ENCODE peak calls at places on chromosomes 16 and 17, in ten cellular contexts. Q is A549, N is HCT116, U is esophagus squamous epithelium, K is endothelial cell of umbilical vein, Z is Peyer's patch, I is IMR-90, T is body of pancreas, V is breast epithelium, F is spleen. L is an unnamed sample.

GRCh38 chr17:36674278-36674650 is 72.9 kb downstream of the MRM1 start:
- DNase-seq in K (no peak), Q (no peak), I (no peak), U (no peak), T (no peak), F (no peak), Z (peak), N (no peak), V (no peak), L (no peak)

GRCh38 chr16:85222151-85222863 is 110.0 kb upstream of the CIBAR2 start:
- DNase-seq in Q (no peak), Z (no peak), V (no peak), K (no peak), U (no peak), I (no peak), T (no peak), F (no peak), N (no peak), L (no peak)

GRCh38 chr16:58462997-58463891 is 36.7 kb upstream of the NDRG4 start:
- DNase-seq in V (no peak), K (no peak), Q (no peak), U (no peak), Z (no peak), N (no peak), F (peak), T (no peak), I (no peak), L (no peak)

GRCh38 chr16:89598199-89598598 is 15.2 kb upstream of the DPEP1 start:
- DNase-seq in T (no peak), Q (peak), N (no peak), K (no peak), I (peak), F (no peak), V (no peak), U (no peak), Z (no peak), L (no peak)

GRCh38 chr16:74309789-74310781 is 13.5 kb downstream of the PSMD7 start:
- DNase-seq in I (peak), Z (no peak), Q (peak), V (no peak), U (no peak), T (peak), F (no peak), N (peak), K (peak), L (no peak)

GRCh38 chr17:28085766-28086165 is 43.3 kb downstream of the NLK start:
- DNase-seq in Q (no peak), K (no peak), F (no peak), Z (no peak), U (no peak), I (no peak), V (no peak), T (no peak), N (no peak), L (no peak)

GRCh38 chr16:57600048-57600835 is 28.2 kb upstream of the ADGRG1 start:
- DNase-seq in T (peak), K (peak), N (peak), Q (peak), U (no peak), V (peak), I (peak), F (peak), Z (peak), L (peak)

GRCh38 chr16:12010388-12011251 is 34.1 kb downstream of the SNX29 start:
- DNase-seq in Z (no peak), I (no peak), V (no peak), N (no peak), F (no peak), U (no peak), K (no peak), Q (no peak), T (no peak), L (no peak)

GRCh38 chr16:57266531-57267268 is 17.8 kb downstream of the PLLP start:
- DNase-seq in T (peak), U (no peak), Q (no peak), I (no peak), Z (no peak), K (peak), V (no peak), F (no peak), N (no peak), L (no peak)

GRCh38 chr17:3886776-3887175 is 6.1 kb downstream of the CAMKK1 start:
- DNase-seq in K (no peak), Z (peak), V (no peak), U (no peak), F (peak), Q (no peak), I (no peak), N (no peak), T (no peak), L (peak)

GRCh38 chr17:16061631-16062030 is 62.0 kb downstream of the TTC19 start:
- DNase-seq in F (no peak), V (no peak), I (no peak), T (no peak), N (no peak), Q (no peak), Z (no peak), U (no peak), K (no peak), L (no peak)

GRCh38 chr17:35052780-35053179 is 10.7 kb downstream of the RFFL start:
- DNase-seq in N (no peak), U (no peak), V (no peak), Q (no peak), F (no peak), I (no peak), K (no peak), T (no peak), Z (no peak), L (no peak)

GRCh38 chr17:43844241-43844640 is 2.7 kb upstream of the CD300LG start:
- DNase-seq in Z (no peak), F (no peak), K (no peak), T (no peak), U (no peak), N (no peak), Q (no peak), V (no peak), I (no peak), L (no peak)

GRCh38 chr17:49944451-49944850 is 24.5 kb upstream of the DLX4 start:
- DNase-seq in U (no peak), I (no peak), N (no peak), Q (no peak), F (no peak), V (no peak), T (no peak), Z (no peak), K (no peak), L (no peak)

GRCh38 chr17:57086069-57086930 is 1.3 kb downstream of the AKAP1 start:
- DNase-seq in V (no peak), K (peak), Z (peak), I (peak), T (peak), N (no peak), U (no peak), F (no peak), Q (peak), L (peak)

GRCh38 chr17:8935194-8935593 is 30.3 kb downstream of the PIK3R5 start:
- DNase-seq in K (no peak), Z (no peak), F (peak), T (no peak), N (no peak), Q (peak), U (no peak), V (no peak), I (no peak), L (no peak)

GRCh38 chr16:64356267-64356666 is 765.6 kb downstream of the CDH11 start:
- DNase-seq in V (no peak), K (no peak), I (peak), U (no peak), Q (peak), T (no peak), Z (no peak), F (no peak), N (no peak), L (no peak)

GRCh38 chr16:82195917-82196494 is 26.0 kb upstream of the MPHOSPH6 start:
- DNase-seq in N (no peak), T (no peak), F (no peak), U (no peak), K (peak), Q (no peak), Z (no peak), V (no peak), I (no peak), L (no peak)

GRCh38 chr17:59423137-59423703 is 91.8 kb downstream of the YPEL2 start:
- DNase-seq in V (no peak), Z (no peak), N (peak), I (peak), F (no peak), T (peak), Q (peak), K (peak), U (no peak), L (no peak)

GRCh38 chr16:46482895-46483294 is 138.3 kb downstream of the SHCBP1 start:
- DNase-seq in N (no peak), V (no peak), K (no peak), T (no peak), Z (no peak), Q (peak), F (no peak), I (no peak), U (no peak), L (no peak)

DNA sequence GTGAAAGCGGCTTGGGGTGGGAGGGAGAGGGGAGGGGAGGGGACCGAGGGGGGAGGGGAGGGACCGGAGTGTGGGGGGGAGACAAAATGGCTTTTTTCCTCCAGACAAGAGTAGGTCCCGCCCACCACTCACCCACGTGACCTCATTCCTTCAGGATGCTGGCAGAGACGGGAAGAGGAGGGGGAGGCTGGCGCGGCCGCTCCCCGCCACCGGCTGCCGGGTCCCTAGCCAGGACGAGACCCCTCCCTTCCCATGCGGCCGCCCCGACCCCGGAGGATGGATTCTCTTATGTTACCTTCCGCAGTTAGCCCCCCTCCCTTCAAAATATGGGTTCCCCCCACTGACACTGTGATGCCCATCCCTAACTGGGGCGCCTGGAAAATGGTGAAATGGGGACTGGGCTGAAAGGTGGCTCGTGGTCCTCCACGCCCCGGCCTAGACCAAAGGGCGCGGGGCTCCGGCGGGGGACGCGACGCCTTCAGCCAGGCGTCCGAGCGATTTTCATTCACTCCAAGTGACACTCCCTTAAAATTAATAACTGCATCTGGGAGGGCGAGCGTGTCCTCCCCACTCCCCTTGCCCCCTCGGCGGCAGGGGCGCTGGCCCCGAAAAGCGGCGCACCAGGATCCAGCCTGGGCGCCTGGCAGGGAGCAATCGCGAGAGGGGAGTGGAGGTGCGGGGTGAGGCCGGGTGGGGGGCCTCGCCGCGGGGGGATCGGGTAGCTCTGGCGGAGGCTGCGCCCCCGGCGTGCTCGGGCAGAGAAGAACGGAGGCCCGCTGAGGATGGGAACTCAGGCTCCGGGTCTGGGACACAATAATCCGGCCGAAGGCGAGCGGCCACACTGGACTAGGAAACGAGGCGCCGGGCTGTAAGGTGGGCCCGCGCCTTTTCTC is at the start of gene PCGF2:
- DNase-seq in Q (peak), V (peak), N (peak), T (peak), Z (peak), U (no peak), I (peak), K (peak), F (peak), L (peak)
- TF ChIP-seq POLR2A in Q (peak), V (peak), N (no peak), T (no peak), Z (no peak), U (peak), I (no peak), K (peak), F (no peak), L (no peak)

DNA sequence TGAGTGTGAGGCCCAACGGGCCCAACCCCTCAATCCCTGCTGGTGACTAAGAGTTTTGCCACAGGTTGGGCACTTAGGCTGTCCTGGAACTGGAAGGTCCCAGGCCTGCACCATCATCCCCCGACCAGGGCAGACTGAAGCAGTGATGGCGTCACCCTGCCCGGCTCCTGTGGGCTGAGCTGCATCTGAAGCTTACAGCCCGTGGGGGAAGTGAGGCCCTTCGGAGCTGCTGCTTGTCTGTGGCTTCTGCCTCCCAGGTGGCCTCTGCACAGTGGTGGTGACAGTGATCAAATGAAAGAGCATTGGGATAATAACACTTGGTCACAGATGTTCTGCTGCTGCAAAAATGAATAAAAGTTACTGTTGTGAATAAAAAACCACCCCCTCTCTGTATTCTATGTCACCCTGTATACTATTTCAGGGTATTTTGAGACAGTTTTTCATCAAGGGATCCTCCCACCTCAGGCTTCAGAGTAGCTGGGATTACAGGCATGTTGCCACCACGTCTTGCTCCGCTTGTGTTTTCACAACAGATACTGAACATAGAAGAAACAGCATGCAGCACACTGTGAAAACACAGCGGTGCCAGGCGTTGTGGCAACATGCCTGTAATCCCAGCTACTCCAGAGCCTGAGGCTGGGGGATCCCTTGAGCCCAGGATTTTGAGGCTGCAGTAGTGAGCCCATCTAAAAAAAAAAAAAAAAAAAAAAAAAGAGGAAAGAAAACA is 165.0 kb downstream of the LGALS9B start:
- DNase-seq in V (no peak), U (no peak), N (no peak), Z (no peak), Q (no peak), K (no peak), F (no peak), T (no peak), I (peak), L (no peak)
- TF ChIP-seq CTCF in V (no peak), U (no peak), N (no peak), Z (no peak), Q (no peak), K (no peak), F (no peak), T (no peak), I (no peak), L (no peak)

GRCh38 chr17:81004336-81005015 is 12.8 kb downstream of the CHMP6 start:
- DNase-seq in N (no peak), K (no peak), T (no peak), Z (no peak), Q (no peak), I (no peak), U (no peak), V (no peak), F (no peak), L (no peak)
- H3K4me3 ChIP-seq in N (no peak), K (no peak), T (no peak), Z (peak), Q (peak), I (peak), U (peak), V (peak), F (peak), L (no peak)

GRCh38 chr17:40562841-40563370 is 2.4 kb downstream of the CCR7 start:
- DNase-seq in T (no peak), K (no peak), Z (no peak), U (no peak), I (no peak), Q (no peak), V (no peak), N (no peak), F (no peak), L (no peak)
- TF ChIP-seq POLR2A in T (no peak), K (no peak), Z (no peak), U (no peak), I (no peak), Q (no peak), V (no peak), N (no peak), F (no peak), L (no peak)

GRCh38 chr17:31838641-31839225 is 20.3 kb downstream of the COPRS start:
- DNase-seq in Z (no peak), Q (no peak), T (no peak), K (no peak), V (no peak), U (no peak), N (no peak), I (peak), F (no peak), L (no peak)

GRCh38 chr17:31832748-31833147 is 26.3 kb downstream of the COPRS start:
- DNase-seq in V (no peak), Q (no peak), N (no peak), K (no peak), T (no peak), U (no peak), Z (no peak), I (no peak), F (no peak), L (no peak)

GRCh38 chr17:31830971-31831755 is 27.9 kb downstream of the COPRS start:
- DNase-seq in N (no peak), I (peak), Z (no peak), U (no peak), F (no peak), T (no peak), Q (no peak), V (no peak), K (no peak), L (no peak)

GRCh38 chr17:31835984-31836383 is 23.1 kb downstream of the COPRS start:
- DNase-seq in T (no peak), K (no peak), Z (no peak), U (no peak), Q (no peak), N (no peak), F (no peak), I (no peak), V (no peak), L (no peak)

DNA sequence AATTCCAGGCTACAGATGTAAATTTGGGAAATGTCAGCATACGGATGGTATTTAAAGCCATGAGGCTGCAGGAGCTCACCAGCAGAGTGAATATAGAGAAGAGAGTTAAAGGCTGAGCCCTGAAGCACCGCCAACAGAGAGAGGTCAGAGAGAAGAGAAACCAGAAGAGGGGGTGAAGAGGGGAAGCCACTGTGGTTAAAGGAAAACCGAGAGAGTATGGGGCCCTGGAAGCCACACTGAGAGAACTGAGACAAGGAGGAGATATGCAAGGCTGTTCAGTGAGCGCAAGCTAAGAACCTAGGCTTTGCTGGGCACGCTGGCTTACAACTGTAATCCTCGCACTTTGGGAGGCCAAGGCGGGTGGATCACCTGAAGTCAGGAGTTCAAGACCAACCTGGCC is 24.6 kb downstream of the COPRS start:
- DNase-seq in I (no peak), T (no peak), N (no peak), V (no peak), U (no peak), Q (no peak), Z (peak), K (no peak), F (no peak), L (no peak)
- TF ChIP-seq CTCF in I (no peak), T (no peak), N (no peak), V (no peak), U (no peak), Q (no peak), Z (no peak), K (no peak), F (no peak), L (no peak)

GRCh38 chr16:87778830-87779579 is 13.2 kb upstream of the KLHDC4 start:
- DNase-seq in N (peak), F (peak), U (peak), I (peak), Z (peak), K (peak), T (peak), Q (peak), V (peak), L (peak)

GRCh38 chr16:87784812-87785211 is 19.0 kb upstream of the KLHDC4 start:
- DNase-seq in T (peak), Q (no peak), K (no peak), V (no peak), N (no peak), Z (no peak), F (no peak), I (peak), U (no peak), L (no peak)

GRCh38 chr16:87778476-87778829 is 12.7 kb upstream of the KLHDC4 start:
- DNase-seq in I (no peak), U (no peak), T (no peak), F (no peak), K (no peak), V (no peak), N (no peak), Q (no peak), Z (no peak), L (no peak)

DNA sequence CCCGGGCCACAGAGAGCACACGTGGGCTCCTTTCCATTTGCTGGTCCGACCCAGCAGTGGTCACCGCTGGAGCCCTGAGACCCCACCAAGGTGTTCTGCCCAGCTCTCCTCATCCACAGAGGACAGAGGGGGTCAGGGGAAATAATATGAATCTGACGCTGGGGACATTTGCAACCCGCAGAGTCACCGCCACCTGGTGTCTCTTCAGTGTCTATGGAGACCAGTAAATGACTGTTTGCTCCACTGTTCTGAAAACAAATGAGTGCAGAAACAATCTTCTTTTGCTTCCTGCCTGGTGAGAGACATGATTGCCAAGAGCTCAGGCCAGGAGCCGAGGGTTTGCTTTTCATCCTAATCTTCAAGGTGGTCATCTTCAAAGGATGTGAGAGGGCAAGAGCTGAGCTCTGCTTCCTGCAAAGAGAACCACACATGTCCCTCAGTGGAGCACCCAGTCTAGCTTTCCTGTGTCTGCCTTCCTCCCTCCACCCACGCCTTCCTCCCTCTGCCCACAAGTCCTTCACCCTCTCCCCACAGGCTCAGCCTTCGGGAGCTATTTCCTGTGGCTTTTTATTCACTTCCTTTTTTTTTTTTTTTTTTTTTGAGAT is 14.7 kb upstream of the KLHDC4 start:
- DNase-seq in K (peak), V (no peak), U (no peak), N (no peak), Z (peak), Q (no peak), I (peak), F (no peak), T (no peak), L (no peak)
- H3K4me3 ChIP-seq in K (no peak), V (no peak), U (no peak), N (no peak), Z (no peak), Q (no peak), I (no peak), F (no peak), T (no peak), L (no peak)

DNA sequence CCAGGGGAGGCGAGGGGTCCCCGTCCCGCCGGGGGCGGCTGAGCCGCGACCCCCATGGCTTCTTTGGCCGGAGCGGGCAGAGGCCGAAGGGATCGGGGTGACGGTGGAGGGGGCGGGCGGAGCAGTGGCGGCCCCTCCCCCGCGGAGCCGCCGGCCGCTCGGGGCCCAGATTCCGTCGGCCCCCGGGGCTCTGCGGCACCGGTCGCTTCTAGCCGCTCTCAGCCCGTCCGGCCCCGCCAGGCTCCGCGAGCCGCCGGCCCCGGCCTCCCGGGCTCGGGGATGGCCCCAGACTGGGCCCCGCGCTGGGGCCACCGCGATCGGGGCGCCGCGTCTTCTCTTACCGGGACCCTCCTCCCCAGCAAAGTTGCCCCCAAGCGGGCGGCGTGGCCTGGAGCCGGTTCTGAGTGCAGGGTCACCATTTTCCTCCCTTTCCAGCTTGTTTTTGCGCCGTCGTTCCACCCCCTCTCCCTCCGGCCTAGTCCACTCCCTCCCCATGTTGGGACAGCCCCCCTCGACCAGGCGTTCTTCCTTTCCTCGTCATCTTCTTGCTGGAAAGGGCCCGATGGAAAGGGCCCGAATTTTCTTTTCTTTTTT is 768 bp downstream of the NFAT5 start:
- DNase-seq in K (peak), U (no peak), I (peak), V (peak), N (no peak), F (peak), Q (peak), T (peak), Z (peak), L (peak)
- TF ChIP-seq POLR2A in K (no peak), U (no peak), I (no peak), V (no peak), N (no peak), F (no peak), Q (peak), T (no peak), Z (no peak), L (no peak)